ENCODE peak calls at places on chromosomes 3 and 15, in four cellular contexts. X is AG04450, L is A673, Q is cardiac muscle cell. R is an unnamed sample.

GRCh38 chr3:53224536-53224935 is 31.3 kb downstream of the TKT start:
- DNase-seq in X (no peak), L (no peak), Q (no peak), R (no peak)

GRCh38 chr15:36004891-36005508 is 459.0 kb upstream of the DPH6 start:
- DNase-seq in X (no peak), L (peak), Q (no peak), R (no peak)

GRCh38 chr15:38186505-38186904 is 66.1 kb upstream of the SPRED1 start:
- DNase-seq in X (no peak), L (no peak), Q (no peak), R (no peak)

GRCh38 chr15:81299630-81300273 is 24.2 kb downstream of the STARD5 start:
- DNase-seq in X (no peak), L (no peak), Q (no peak), R (no peak)

GRCh38 chr3:43647331-43648166 is 25.7 kb upstream of the ANO10 start:
- DNase-seq in X (no peak), L (peak), Q (peak), R (no peak)

GRCh38 chr3:30644615-30645014 is 38.2 kb downstream of the TGFBR2 start:
- DNase-seq in X (peak), L (peak), Q (peak), R (peak)

GRCh38 chr15:69760890-69761568 is 308.4 kb downstream of the RPLP1 start:
- DNase-seq in X (peak), L (peak), Q (peak), R (peak)

GRCh38 chr3:180026997-180027396 is 9.7 kb downstream of the PEX5L start:
- DNase-seq in X (no peak), L (no peak), Q (no peak), R (no peak)

GRCh38 chr3:52093751-52094525 is 37.6 kb upstream of the DUSP7 start:
- DNase-seq in X (no peak), L (no peak), Q (peak), R (peak)

GRCh38 chr3:13021141-13021933 is 51.9 kb downstream of the IQSEC1 start:
- DNase-seq in X (no peak), L (no peak), Q (no peak), R (no peak)

DNA sequence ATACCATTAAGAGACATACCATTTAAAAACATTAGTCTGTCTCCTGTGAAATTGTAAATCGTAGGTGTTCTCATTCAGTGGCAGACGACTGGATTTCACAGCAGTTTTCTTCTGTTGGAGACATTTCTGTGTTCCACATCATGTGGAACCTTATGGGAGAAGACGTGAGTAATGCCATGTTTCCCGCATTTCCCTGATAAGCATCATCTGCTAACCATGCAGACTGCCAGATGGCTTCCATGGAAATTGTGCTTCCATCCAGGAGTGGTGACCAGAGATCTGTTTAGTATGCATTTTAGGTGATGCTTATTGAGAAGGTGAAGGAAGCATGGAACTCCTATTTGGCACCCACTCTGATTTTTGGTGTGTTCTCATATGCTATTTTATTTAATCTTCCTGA is 28.4 kb upstream of the ST3GAL6 start:
- DNase-seq in X (no peak), L (no peak), Q (peak), R (no peak)
- H3K4me3 ChIP-seq in X (no peak), L (no peak), Q (peak), R (no peak)

GRCh38 chr15:88449581-88449980 is 17.6 kb downstream of the MRPL46 start:
- DNase-seq in X (no peak), L (no peak), Q (no peak), R (no peak)

GRCh38 chr15:88454231-88454630 is 13.0 kb downstream of the MRPL46 start:
- DNase-seq in X (no peak), L (no peak), Q (peak), R (no peak)

GRCh38 chr15:88450125-88450798 is 16.9 kb downstream of the MRPL46 start:
- DNase-seq in X (peak), L (peak), Q (peak), R (peak)

GRCh38 chr15:88456733-88457132 is 10.5 kb downstream of the MRPL46 start:
- DNase-seq in X (no peak), L (no peak), Q (no peak), R (no peak)

DNA sequence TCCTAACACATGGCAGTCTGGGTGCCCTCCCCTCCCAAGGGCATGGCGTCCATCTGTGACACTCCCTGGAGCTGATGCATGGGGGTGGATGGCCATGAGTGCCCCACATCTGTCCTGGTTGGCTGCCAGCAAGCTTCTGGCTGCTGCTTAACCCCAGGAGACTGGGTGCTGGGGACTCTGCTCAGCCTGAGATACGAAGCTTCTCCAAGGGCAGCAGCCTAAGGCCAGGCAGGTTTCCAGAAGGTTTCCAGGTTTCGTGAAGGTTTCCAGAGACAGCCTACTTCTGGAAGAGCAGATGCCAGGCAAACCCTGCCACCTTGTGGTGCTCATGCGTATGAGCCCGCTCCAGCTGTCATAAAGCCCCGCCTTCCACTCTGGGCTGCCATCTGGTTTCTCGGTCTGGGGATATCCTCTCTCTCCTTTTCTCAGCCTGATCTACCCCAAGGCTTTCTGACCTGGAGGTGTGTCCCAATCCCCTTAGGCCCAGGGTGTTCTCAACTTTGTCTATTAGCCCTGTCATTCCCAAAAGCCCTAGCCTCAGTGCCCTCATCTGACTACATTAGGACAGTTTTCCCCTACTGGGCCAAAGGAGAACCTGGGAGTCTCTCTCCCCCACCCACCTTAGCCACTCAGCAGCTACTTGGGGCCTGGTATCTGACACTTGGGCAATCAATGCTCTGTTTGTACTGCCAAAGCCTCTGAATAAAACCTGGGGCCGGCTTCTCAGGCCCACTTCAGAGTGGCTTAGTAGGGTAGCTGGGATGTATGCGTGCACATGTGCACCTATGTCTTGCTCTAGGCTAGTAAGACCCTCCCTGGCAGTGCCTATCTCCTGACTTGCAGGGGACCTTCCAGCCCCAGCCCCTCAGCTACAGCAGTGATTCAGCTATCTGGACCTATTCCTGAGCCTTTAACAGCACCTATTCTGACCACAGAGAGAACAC is 12.0 kb downstream of the MRPL46 start:
- DNase-seq in X (peak), L (peak), Q (peak), R (peak)
- TF ChIP-seq CTCF in X (peak), L (peak), Q (peak), R (peak)

DNA sequence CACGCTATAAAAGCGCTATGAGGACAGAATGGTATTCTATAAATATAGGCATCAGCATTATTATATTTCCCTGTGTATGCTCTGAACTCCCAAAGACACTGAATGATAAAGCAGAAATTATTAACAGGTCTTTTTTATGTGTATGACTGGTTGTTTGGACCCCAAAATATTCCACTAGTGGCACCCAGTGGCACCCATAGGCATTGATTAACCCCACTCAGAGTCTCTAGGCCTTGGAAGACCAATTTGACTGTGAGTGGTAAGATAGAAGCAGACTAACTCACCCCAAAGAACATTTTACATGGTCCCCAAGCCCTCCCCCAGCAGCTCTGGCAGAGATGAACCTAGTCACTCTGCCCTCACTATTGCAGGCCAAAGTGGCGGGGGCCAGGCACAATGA is 45.4 kb upstream of the UBE2E1 start:
- DNase-seq in X (no peak), L (no peak), Q (no peak), R (no peak)
- H3K4me3 ChIP-seq in X (no peak), L (no peak), Q (no peak), R (no peak)

GRCh38 chr3:41369838-41370237 is 170.5 kb downstream of the CTNNB1 start:
- DNase-seq in X (no peak), L (peak), Q (no peak), R (no peak)

GRCh38 chr3:41365973-41366372 is 166.7 kb downstream of the CTNNB1 start:
- DNase-seq in X (no peak), L (no peak), Q (no peak), R (no peak)

GRCh38 chr3:41362638-41363559 is 163.6 kb downstream of the CTNNB1 start:
- DNase-seq in X (no peak), L (no peak), Q (peak), R (peak)

GRCh38 chr3:41363830-41364523 is 164.7 kb downstream of the CTNNB1 start:
- DNase-seq in X (no peak), L (no peak), Q (no peak), R (no peak)

GRCh38 chr3:41364736-41365135 is 165.4 kb downstream of the CTNNB1 start:
- DNase-seq in X (no peak), L (peak), Q (no peak), R (no peak)
- TF ChIP-seq CTCF in X (no peak), L (no peak), Q (no peak), R (no peak)

R was measured in epithelial cell of esophagus.